ENCODE peak calls at places on chromosomes 16 and 17, in four cellular contexts. A is thyroid gland, I is transverse colon, R is lower leg skin. P is an unnamed sample.

GRCh38 chr17:61832463-61832862 is 30.9 kb downstream of the BRIP1 start:
- DNase-seq in A (no peak), I (no peak), R (no peak), P (no peak)

GRCh38 chr17:38601539-38602351 is 4.0 kb downstream of the SRCIN1 start:
- DNase-seq in A (no peak), I (peak; percentile 82), R (no peak), P (no peak)

GRCh38 chr16:57185446-57185944 is 344 bp downstream of the PSME3IP1 start:
- DNase-seq in A (peak; percentile 70), I (peak; percentile 50), R (peak; percentile 90), P (peak; percentile 30)

GRCh38 chr16:89350701-89351380 is 133.3 kb downstream of the ZNF778 start:
- DNase-seq in A (no peak), I (no peak), R (no peak), P (no peak)

GRCh38 chr17:52170963-52171572 is 12.6 kb upstream of the CA10 start:
- DNase-seq in A (peak; percentile 7), I (no peak), R (no peak), P (peak; percentile 42)

GRCh38 chr17:76297436-76297835 is 10.6 kb downstream of the QRICH2 start:
- DNase-seq in A (no peak), I (no peak), R (no peak), P (no peak)

GRCh38 chr17:65662166-65662565 is 100.7 kb upstream of the AXIN2 start:
- DNase-seq in A (no peak), I (no peak), R (no peak), P (no peak)

GRCh38 chr17:73770115-73770848 is 126.0 kb upstream of the SDK2 start:
- DNase-seq in A (peak; percentile 50), I (peak; percentile 74), R (peak; percentile 93), P (peak; percentile 78)

GRCh38 chr17:64920026-64920418 is 744 bp upstream of the LRRC37A3 start:
- DNase-seq in A (peak; percentile 23), I (no peak), R (no peak), P (no peak)

GRCh38 chr17:64155751-64156544 is 26.0 kb upstream of the ERN1 start:
- DNase-seq in A (peak; percentile 69), I (peak; percentile 27), R (peak; percentile 87), P (no peak)

GRCh38 chr16:50534556-50534955 is 13.6 kb upstream of the NKD1 start:
- DNase-seq in A (no peak), I (no peak), R (peak; percentile 39), P (no peak)

GRCh38 chr16:54932737-54933254 is 2.1 kb downstream of the IRX5 start:
- DNase-seq in A (no peak), I (no peak), R (no peak), P (no peak)

GRCh38 chr16:67296422-67296821 is 17.1 kb downstream of the PLEKHG4 start:
- DNase-seq in A (no peak), I (no peak), R (no peak), P (no peak)

GRCh38 chr17:50932584-50932901 is 66.4 kb upstream of the TOB1 start:
- DNase-seq in A (no peak), I (no peak), R (no peak), P (no peak)

GRCh38 chr17:36198831-36199465 is 2.4 kb upstream of the CCL3L1 start:
- DNase-seq in A (no peak), I (no peak), R (no peak), P (no peak)

GRCh38 chr17:38584350-38584925 is 21.3 kb downstream of the SRCIN1 start:
- DNase-seq in A (peak; percentile 59), I (peak; percentile 73), R (peak; percentile 95), P (peak; percentile 86)

GRCh38 chr16:56632160-56632847 is at the start of gene MT1M:
- DNase-seq in A (peak; percentile 72), I (peak; percentile 43), R (peak; percentile 95), P (no peak)

GRCh38 chr17:79844869-79845600 is 5.8 kb upstream of the CBX4 start:
- DNase-seq in A (peak; percentile 45), I (peak; percentile 68), R (peak; percentile 90), P (peak; percentile 68)

GRCh38 chr16:10610499-10611184 is 30.2 kb upstream of the EMP2 start:
- DNase-seq in A (no peak), I (no peak), R (no peak), P (no peak)

GRCh38 chr17:29140051-29140582 is 40.1 kb downstream of the MYO18A start:
- DNase-seq in A (peak; percentile 84), I (peak; percentile 86), R (peak; percentile 97), P (peak; percentile 60)
- TF ChIP-seq POLR2A in A (no peak), I (no peak), R (no peak), P (peak; percentile 70)

DNA sequence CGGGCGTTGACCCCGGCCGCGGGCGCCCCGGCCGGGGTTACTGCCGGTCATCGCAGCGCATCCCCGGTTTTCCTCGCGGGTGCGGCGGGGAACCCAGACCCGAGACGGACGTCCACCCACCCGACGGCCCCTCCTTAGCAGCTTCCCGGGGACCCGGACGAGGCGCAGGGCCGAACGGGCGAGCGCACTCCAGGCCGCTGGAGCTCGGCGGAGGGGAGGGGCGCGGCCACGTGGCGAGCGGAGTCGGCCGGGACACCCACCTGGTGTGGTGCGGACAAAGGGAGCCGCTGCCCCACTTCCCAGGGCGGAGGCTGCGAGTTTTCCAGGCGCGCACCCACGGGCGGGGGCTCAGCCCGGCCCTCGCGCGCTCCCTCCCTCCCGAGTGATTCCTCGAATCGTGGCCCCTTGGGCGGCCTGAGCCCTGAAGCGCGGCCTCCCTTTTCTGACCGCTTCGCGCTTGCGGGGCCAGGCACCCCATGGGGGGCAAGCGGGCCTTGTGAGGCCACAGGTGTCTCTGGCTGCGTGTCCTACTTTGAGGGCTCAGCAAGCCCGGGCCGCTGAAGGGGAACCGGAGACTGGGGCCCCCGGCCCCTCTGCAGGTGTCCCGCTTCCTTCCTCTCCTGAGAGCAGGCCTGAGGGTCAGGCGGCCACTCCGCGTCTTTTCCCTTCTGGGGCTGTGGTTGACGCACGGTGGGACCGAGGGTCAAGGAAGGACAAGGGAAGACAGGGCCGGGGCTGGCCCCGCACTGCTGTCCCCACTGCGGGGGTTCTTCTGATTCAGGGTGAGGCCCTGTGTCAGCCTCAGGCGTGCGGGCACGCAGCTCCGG is 1.1 kb upstream of the FASN start:
- DNase-seq in A (no peak), I (peak; percentile 44), R (no peak), P (no peak)
- TF ChIP-seq POLR2A in A (no peak), I (no peak), R (no peak), P (no peak)

GRCh38 chr17:78715000-78715771 is 66.9 kb downstream of the CYTH1 start:
- DNase-seq in A (no peak), I (no peak), R (no peak), P (no peak)

GRCh38 chr17:78716292-78716691 is 65.8 kb downstream of the CYTH1 start:
- DNase-seq in A (no peak), I (no peak), R (no peak), P (no peak)

GRCh38 chr17:78715876-78716275 is 66.2 kb downstream of the CYTH1 start:
- DNase-seq in A (no peak), I (no peak), R (no peak), P (no peak)

GRCh38 chr17:78717431-78717980 is 64.6 kb downstream of the CYTH1 start:
- DNase-seq in A (no peak), I (peak; percentile 25), R (no peak), P (no peak)

DNA sequence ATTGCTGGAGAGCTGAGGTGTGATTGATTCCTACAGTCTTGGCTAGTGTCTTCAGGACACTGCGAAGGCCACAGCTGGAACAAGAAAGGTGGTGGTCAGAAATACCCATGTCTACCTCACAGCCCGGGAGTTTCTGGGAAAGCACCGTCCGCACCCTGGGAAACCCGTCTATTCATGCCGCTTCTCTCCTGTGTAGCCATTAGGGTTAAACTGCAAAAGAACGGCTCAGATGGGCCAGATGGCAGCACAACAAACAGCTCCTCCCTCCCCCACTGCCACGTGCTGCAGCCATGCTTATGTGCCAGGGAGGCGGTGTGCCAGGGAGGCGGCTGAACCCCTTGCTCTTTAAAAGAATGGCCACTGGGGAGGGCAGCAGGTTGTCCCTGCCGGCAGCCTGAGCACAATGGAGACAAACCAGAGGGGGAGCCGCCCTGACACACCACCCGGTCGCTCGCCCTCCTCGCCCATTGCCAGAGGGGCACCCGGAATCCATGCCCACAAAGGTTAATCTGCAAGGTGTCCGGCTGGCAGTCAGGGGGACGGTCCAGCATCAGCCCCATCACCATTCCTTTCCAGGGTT is 65.2 kb downstream of the CYTH1 start:
- DNase-seq in A (peak; percentile 90), I (peak; percentile 81), R (peak; percentile 92), P (peak; percentile 39)
- TF ChIP-seq POLR2A in A (no peak), I (no peak), R (no peak), P (no peak)

DNA sequence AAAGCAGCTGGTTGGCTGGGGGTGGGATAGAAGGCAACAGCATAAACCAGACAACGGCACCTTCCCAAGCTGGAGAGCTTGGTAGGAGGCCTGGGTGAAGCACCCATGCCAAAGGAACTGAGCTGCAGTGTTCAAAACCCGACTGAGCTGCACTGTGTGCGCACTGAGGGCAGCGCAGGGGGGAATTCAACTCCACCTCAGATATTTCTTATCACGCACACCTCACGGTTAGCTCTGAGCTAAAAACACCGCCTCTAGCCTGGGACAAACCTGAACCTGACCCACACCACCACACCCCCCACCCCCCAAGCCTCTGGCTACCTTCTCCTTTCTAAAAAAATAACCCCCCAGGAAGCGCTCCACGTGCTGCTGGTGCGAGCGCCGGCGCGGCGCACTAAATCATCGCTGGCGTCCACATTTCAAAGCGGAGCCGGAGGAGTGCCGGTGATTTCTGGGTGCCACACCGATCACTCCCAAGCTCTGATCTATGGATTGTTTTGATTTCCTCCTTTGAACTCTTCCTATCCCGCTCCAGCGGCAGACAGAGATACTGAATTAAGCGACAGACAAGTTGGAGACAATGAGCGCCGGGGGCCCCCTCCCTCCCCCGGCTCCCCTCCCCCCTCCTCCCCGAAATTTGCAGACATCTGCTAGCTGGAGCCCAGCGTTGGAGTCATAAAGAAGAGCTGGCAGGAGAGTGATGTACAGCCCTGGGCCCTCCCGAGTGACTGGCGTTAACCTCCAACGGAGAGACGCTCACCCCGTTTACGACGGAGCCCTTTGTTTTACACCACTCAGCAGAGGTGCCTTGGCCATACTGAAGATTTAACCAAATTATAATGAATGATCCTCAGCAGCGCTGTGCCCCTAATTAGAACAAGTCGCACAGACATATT is 85.0 kb downstream of the NOG start:
- DNase-seq in A (no peak), I (no peak), R (no peak), P (no peak)
- TF ChIP-seq POLR2A in A (no peak), I (no peak), R (no peak), P (no peak)

P was measured in H54.